ENCODE peak calls at places on chromosomes 13 and 19, in seven cellular contexts. One of them, this sample, is unnamed.

GRCh38 chr19:10769533-10770491 is 51.9 kb downstream of the DNM2 start:
- DNase-seq in AG04450: no peak
- DNase-seq in IMR-90: peak; percentile 26
- DNase-seq in esophagus squamous epithelium: no peak
- DNase-seq in nephron progenitor cell: peak; percentile 20
- DNase-seq in GM10248: no peak
- DNase-seq in cardiac fibroblast: peak; percentile 52
- DNase-seq in this sample: peak; percentile 29

GRCh38 chr13:97028441-97029299 is 34.4 kb upstream of the OXGR1 start:
- DNase-seq in nephron progenitor cell: peak; percentile 76
- DNase-seq in AG04450: no peak
- DNase-seq in GM10248: peak; percentile 56
- DNase-seq in IMR-90: peak; percentile 40
- DNase-seq in cardiac fibroblast: peak; percentile 70
- DNase-seq in esophagus squamous epithelium: no peak
- DNase-seq in this sample: peak; percentile 78

GRCh38 chr19:48922548-48923490 is 10.7 kb upstream of the DHDH start:
- DNase-seq in nephron progenitor cell: no peak
- DNase-seq in IMR-90: no peak
- DNase-seq in cardiac fibroblast: no peak
- DNase-seq in esophagus squamous epithelium: no peak
- DNase-seq in AG04450: no peak
- DNase-seq in GM10248: no peak
- DNase-seq in this sample: no peak

GRCh38 chr13:31172535-31172934 is 10.8 kb upstream of the HSPH1 start:
- DNase-seq in esophagus squamous epithelium: no peak
- DNase-seq in cardiac fibroblast: peak; percentile 94
- DNase-seq in AG04450: peak; percentile 49
- DNase-seq in nephron progenitor cell: no peak
- DNase-seq in IMR-90: peak; percentile 84
- DNase-seq in GM10248: no peak
- DNase-seq in this sample: peak; percentile 77

GRCh38 chr13:33279898-33280549 is 5.5 kb downstream of the STARD13 start:
- DNase-seq in IMR-90: peak; percentile 71
- DNase-seq in esophagus squamous epithelium: no peak
- DNase-seq in GM10248: no peak
- DNase-seq in AG04450: no peak
- DNase-seq in nephron progenitor cell: no peak
- DNase-seq in cardiac fibroblast: peak; percentile 64
- DNase-seq in this sample: peak; percentile 94

GRCh38 chr19:2888739-2889224 is 11.9 kb upstream of the ZNF57 start:
- DNase-seq in AG04450: no peak
- DNase-seq in GM10248: peak; percentile 67
- DNase-seq in cardiac fibroblast: no peak
- DNase-seq in nephron progenitor cell: no peak
- DNase-seq in IMR-90: no peak
- DNase-seq in esophagus squamous epithelium: no peak
- DNase-seq in this sample: no peak

GRCh38 chr19:1554968-1555801 is 12.9 kb downstream of the MEX3D start:
- DNase-seq in AG04450: no peak
- DNase-seq in cardiac fibroblast: no peak
- DNase-seq in esophagus squamous epithelium: no peak
- DNase-seq in IMR-90: no peak
- DNase-seq in nephron progenitor cell: no peak
- DNase-seq in GM10248: no peak
- DNase-seq in this sample: no peak

GRCh38 chr13:33487575-33488243 is 202.2 kb upstream of the STARD13 start:
- DNase-seq in GM10248: peak; percentile 42
- DNase-seq in nephron progenitor cell: no peak
- DNase-seq in cardiac fibroblast: peak; percentile 68
- DNase-seq in IMR-90: peak; percentile 65
- DNase-seq in esophagus squamous epithelium: no peak
- DNase-seq in AG04450: no peak
- DNase-seq in this sample: peak; percentile 19

GRCh38 chr19:15456871-15457700 is 7.3 kb downstream of the RASAL3 start:
- DNase-seq in AG04450: no peak
- DNase-seq in nephron progenitor cell: peak; percentile 38
- DNase-seq in IMR-90: no peak
- DNase-seq in esophagus squamous epithelium: no peak
- DNase-seq in cardiac fibroblast: no peak
- DNase-seq in GM10248: no peak
- DNase-seq in this sample: no peak

GRCh38 chr19:38930776-38931761 is at the start of gene MRPS12:
- DNase-seq in GM10248: peak; percentile 99
- DNase-seq in esophagus squamous epithelium: peak; percentile 91
- DNase-seq in cardiac fibroblast: peak; percentile 99
- DNase-seq in IMR-90: peak; percentile 99
- DNase-seq in AG04450: peak; percentile 99
- DNase-seq in nephron progenitor cell: peak; percentile 97
- DNase-seq in this sample: peak; percentile 100

GRCh38 chr19:49362926-49363264 is 679 bp upstream of the TEAD2 start:
- DNase-seq in GM10248: no peak
- DNase-seq in nephron progenitor cell: peak; percentile 45
- DNase-seq in AG04450: no peak
- DNase-seq in cardiac fibroblast: peak; percentile 62
- DNase-seq in esophagus squamous epithelium: no peak
- DNase-seq in IMR-90: peak; percentile 45
- DNase-seq in this sample: no peak

GRCh38 chr13:74695021-74695800 is 561.0 kb upstream of the KLF12 start:
- DNase-seq in nephron progenitor cell: no peak
- DNase-seq in cardiac fibroblast: no peak
- DNase-seq in IMR-90: no peak
- DNase-seq in AG04450: no peak
- DNase-seq in esophagus squamous epithelium: no peak
- DNase-seq in GM10248: no peak
- DNase-seq in this sample: no peak

GRCh38 chr19:11123076-11123567 is 32.5 kb downstream of the SPC24 start:
- DNase-seq in AG04450: no peak
- DNase-seq in nephron progenitor cell: no peak
- DNase-seq in GM10248: no peak
- DNase-seq in cardiac fibroblast: no peak
- DNase-seq in esophagus squamous epithelium: no peak
- DNase-seq in IMR-90: no peak
- DNase-seq in this sample: no peak

GRCh38 chr19:42272989-42273406 is 3.9 kb downstream of the CIC start:
- DNase-seq in AG04450: no peak
- DNase-seq in IMR-90: no peak
- DNase-seq in GM10248: no peak
- DNase-seq in nephron progenitor cell: no peak
- DNase-seq in cardiac fibroblast: no peak
- DNase-seq in esophagus squamous epithelium: no peak
- DNase-seq in this sample: no peak

GRCh38 chr13:92225861-92226260 is 827.4 kb downstream of the GPC5 start:
- DNase-seq in esophagus squamous epithelium: no peak
- DNase-seq in IMR-90: no peak
- DNase-seq in GM10248: no peak
- DNase-seq in nephron progenitor cell: no peak
- DNase-seq in cardiac fibroblast: no peak
- DNase-seq in AG04450: no peak
- DNase-seq in this sample: no peak

GRCh38 chr13:30845297-30846214 is 60.5 kb upstream of the MEDAG start:
- DNase-seq in IMR-90: no peak
- DNase-seq in AG04450: no peak
- DNase-seq in esophagus squamous epithelium: no peak
- DNase-seq in cardiac fibroblast: no peak
- DNase-seq in GM10248: no peak
- DNase-seq in nephron progenitor cell: no peak
- DNase-seq in this sample: no peak

GRCh38 chr19:41323023-41323422 is 13.1 kb downstream of the CCDC97 start:
- DNase-seq in nephron progenitor cell: peak; percentile 24
- DNase-seq in esophagus squamous epithelium: no peak
- DNase-seq in GM10248: no peak
- DNase-seq in cardiac fibroblast: peak; percentile 79
- DNase-seq in IMR-90: peak; percentile 92
- DNase-seq in AG04450: peak; percentile 74
- DNase-seq in this sample: no peak

GRCh38 chr13:19601749-19602725 is 31.4 kb upstream of the MPHOSPH8 start:
- DNase-seq in esophagus squamous epithelium: no peak
- DNase-seq in GM10248: peak; percentile 78
- DNase-seq in cardiac fibroblast: peak; percentile 54
- DNase-seq in IMR-90: peak; percentile 27
- DNase-seq in nephron progenitor cell: peak; percentile 68
- DNase-seq in AG04450: no peak
- DNase-seq in this sample: peak; percentile 46

GRCh38 chr19:33796164-33797100 is at the start of gene KCTD15:
- DNase-seq in esophagus squamous epithelium: no peak
- DNase-seq in cardiac fibroblast: peak; percentile 70
- DNase-seq in AG04450: no peak
- DNase-seq in IMR-90: peak; percentile 31
- DNase-seq in GM10248: no peak
- DNase-seq in nephron progenitor cell: peak; percentile 74
- DNase-seq in this sample: peak; percentile 53

GRCh38 chr13:32081591-32081990 is 50.0 kb downstream of the FRY start:
- DNase-seq in nephron progenitor cell: no peak
- DNase-seq in AG04450: no peak
- DNase-seq in GM10248: no peak
- DNase-seq in esophagus squamous epithelium: no peak
- DNase-seq in IMR-90: no peak
- DNase-seq in cardiac fibroblast: no peak
- DNase-seq in this sample: no peak

DNA sequence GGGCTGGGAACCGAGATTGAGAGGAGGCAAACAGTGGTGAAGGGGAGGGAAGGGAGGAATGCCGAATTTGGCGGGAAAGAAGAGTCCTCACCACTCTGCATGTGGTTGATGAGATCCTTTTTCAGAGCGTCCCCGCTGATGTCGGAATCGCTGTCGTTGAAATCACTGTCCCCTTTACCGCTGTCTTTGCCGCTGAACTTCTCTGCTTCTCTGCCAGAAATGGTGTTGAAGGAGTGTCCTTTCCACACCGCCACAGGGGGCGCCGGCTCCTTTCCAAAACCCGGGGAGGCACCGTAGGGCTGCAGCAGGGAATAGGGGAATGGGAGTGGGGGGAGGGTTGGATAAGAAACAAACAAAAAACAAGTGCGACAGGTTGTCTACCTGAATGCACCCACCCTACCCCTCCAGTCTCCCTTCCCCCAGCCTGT is 3.1 kb downstream of the PCDH8 start:
- DNase-seq in nephron progenitor cell: peak; percentile 35
- DNase-seq in GM10248: no peak
- DNase-seq in cardiac fibroblast: no peak
- DNase-seq in AG04450: no peak
- DNase-seq in esophagus squamous epithelium: no peak
- DNase-seq in IMR-90: no peak
- DNase-seq in this sample: no peak
- TF ChIP-seq CTCF in nephron progenitor cell: peak; percentile 11
- TF ChIP-seq CTCF in GM10248: no peak
- TF ChIP-seq CTCF in cardiac fibroblast: no peak
- TF ChIP-seq CTCF in AG04450: peak; percentile 11
- TF ChIP-seq CTCF in esophagus squamous epithelium: no peak
- TF ChIP-seq CTCF in IMR-90: no peak
- TF ChIP-seq CTCF in this sample: no peak

DNA sequence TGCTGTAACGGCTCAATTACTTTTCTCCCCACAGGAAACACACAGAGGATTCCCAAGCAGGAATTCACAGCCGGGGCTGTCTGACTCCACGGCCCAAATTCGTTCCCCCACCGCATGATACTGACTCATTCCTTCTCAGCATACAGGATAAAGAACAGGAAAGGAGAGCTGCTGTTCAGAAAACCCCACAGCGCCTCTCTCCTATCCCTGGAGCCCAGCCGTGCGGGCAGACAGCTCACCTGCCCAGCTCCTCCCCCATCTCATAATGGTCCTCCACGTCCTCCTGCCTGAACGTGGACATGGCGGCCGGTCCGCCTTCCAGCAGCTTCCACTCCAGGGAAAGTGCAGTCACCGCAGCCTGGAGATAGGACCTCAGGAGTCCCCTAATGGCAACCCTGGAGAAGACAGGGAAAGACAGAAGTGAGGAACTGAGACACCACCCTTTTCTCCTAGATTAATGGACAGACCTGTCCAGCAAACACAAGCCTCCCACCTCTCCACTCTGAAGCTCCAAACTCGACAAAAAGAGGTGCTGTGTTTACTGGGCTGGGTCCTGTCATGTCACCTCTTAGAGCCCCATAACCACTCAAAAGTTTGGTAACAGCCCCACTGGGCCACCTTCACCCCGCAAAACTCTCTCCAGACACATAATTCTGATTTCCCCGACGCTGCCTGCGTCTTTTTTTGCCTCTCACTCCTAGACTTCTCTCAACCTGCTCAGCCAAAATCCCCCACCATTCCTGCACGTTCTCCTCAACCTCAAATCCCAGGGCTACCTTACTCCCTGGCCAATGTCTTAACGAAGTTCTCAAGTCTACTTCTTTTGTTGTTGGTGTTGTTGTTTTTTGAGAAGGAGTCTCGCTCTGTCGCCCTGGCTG is 1.2 kb downstream of the DAPK3 start:
- DNase-seq in GM10248: no peak
- DNase-seq in cardiac fibroblast: peak; percentile 79
- DNase-seq in IMR-90: peak; percentile 82
- DNase-seq in esophagus squamous epithelium: no peak
- DNase-seq in AG04450: peak; percentile 62
- DNase-seq in nephron progenitor cell: peak; percentile 32
- DNase-seq in this sample: peak; percentile 79
- TF ChIP-seq CTCF in GM10248: no peak
- TF ChIP-seq CTCF in cardiac fibroblast: peak; percentile 40
- TF ChIP-seq CTCF in IMR-90: peak; percentile 35
- TF ChIP-seq CTCF in esophagus squamous epithelium: no peak
- TF ChIP-seq CTCF in AG04450: peak; percentile 34
- TF ChIP-seq CTCF in nephron progenitor cell: peak; percentile 20
- TF ChIP-seq CTCF in this sample: peak; percentile 18

DNA sequence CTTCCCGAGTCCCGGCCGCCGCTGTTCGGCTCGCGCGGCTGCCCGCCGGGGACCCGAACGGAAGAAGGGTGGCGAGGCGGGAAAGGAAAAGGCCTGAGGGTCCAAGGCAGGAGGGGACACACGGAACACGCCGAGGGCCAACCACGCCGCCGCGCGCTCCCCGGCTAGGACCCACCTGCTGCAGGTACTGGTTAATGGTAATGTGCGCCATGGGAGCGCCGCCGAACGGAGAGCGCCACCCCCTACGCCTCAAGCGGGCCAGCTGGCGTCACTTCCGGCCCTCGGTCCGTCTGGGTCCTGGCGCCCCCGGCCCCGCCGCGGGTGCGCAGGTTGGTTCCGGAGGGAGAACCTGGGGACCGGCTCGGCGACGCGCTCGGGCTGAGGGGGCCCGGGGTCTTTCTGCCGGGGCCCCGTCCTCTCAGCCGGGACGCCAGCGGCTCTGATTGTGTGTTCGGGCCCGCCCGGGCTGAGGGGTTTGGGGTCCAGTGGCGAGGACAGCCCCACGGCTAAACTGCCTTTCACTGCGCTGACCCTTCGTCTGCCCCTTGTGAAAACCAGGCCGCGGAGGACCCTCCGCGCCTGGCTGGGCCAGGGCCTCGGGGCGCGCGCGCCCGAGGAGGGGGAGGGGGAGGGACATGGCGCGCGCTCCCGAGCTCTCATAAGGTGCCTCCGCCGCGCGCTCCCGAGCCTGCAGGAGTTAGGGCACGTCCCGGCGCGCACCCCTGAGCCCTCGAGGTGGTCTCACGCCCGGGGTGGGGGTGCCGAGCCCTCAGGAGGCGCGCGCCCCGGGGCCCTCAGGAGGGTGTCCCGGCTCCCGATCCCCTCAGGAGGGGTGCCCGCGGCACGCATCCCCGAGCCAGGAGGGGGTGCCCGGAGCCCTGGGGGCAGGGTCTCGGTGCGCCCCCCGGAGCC is at the start of gene PCID2:
- DNase-seq in AG04450: no peak
- DNase-seq in esophagus squamous epithelium: peak; percentile 61
- DNase-seq in cardiac fibroblast: peak; percentile 90
- DNase-seq in nephron progenitor cell: peak; percentile 88
- DNase-seq in IMR-90: peak; percentile 84
- DNase-seq in GM10248: peak; percentile 94
- DNase-seq in this sample: peak; percentile 90
- TF ChIP-seq CTCF in AG04450: no peak
- TF ChIP-seq CTCF in esophagus squamous epithelium: no peak
- TF ChIP-seq CTCF in cardiac fibroblast: no peak
- TF ChIP-seq CTCF in nephron progenitor cell: no peak
- TF ChIP-seq CTCF in IMR-90: no peak
- TF ChIP-seq CTCF in GM10248: peak; percentile 13
- TF ChIP-seq CTCF in this sample: no peak

GRCh38 chr13:41942462-41943094 is 18.3 kb downstream of the VWA8 start:
- DNase-seq in esophagus squamous epithelium: no peak
- DNase-seq in IMR-90: peak; percentile 74
- DNase-seq in cardiac fibroblast: peak; percentile 65
- DNase-seq in nephron progenitor cell: peak; percentile 22
- DNase-seq in GM10248: no peak
- DNase-seq in AG04450: peak; percentile 33
- DNase-seq in this sample: peak; percentile 34
- TF ChIP-seq CTCF in esophagus squamous epithelium: no peak
- TF ChIP-seq CTCF in IMR-90: peak; percentile 54
- TF ChIP-seq CTCF in cardiac fibroblast: peak; percentile 48
- TF ChIP-seq CTCF in nephron progenitor cell: no peak
- TF ChIP-seq CTCF in GM10248: peak; percentile 27
- TF ChIP-seq CTCF in AG04450: peak; percentile 55
- TF ChIP-seq CTCF in this sample: no peak

This sample was measured in MCF 10A.